ENCODE peak calls at places on chromosomes 11 and 22, in nine cellular contexts. One of them, this sample, is unnamed.

GRCh38 chr11:109377039-109377742 is 44.8 kb upstream of the C11orf87 start:
- DNase-seq in coronary artery: no peak
- DNase-seq in RWPE2: no peak
- DNase-seq in cardiac fibroblast: no peak
- DNase-seq in fibroblast of villous mesenchyme: no peak
- DNase-seq in WTC11: no peak
- DNase-seq in endothelial cell: peak
- DNase-seq in IMR-90: no peak
- DNase-seq in activated B cell treated with CpG ODN at 0.5 μM for 24 hours: no peak
- DNase-seq in this sample: no peak

GRCh38 chr11:60864856-60865513 is 2.4 kb upstream of the ZP1 start:
- DNase-seq in coronary artery: no peak
- DNase-seq in RWPE2: peak
- DNase-seq in cardiac fibroblast: no peak
- DNase-seq in fibroblast of villous mesenchyme: no peak
- DNase-seq in WTC11: no peak
- DNase-seq in endothelial cell: no peak
- DNase-seq in IMR-90: no peak
- DNase-seq in activated B cell treated with CpG ODN at 0.5 μM for 24 hours: no peak
- DNase-seq in this sample: no peak

GRCh38 chr11:125155100-125155444 is 9.5 kb upstream of the PKNOX2 start:
- DNase-seq in coronary artery: no peak
- DNase-seq in RWPE2: peak
- DNase-seq in cardiac fibroblast: no peak
- DNase-seq in fibroblast of villous mesenchyme: no peak
- DNase-seq in WTC11: no peak
- DNase-seq in endothelial cell: no peak
- DNase-seq in IMR-90: no peak
- DNase-seq in activated B cell treated with CpG ODN at 0.5 μM for 24 hours: no peak
- DNase-seq in this sample: no peak

GRCh38 chr11:66850588-66851250 is 6.1 kb upstream of the LRFN4 start:
- DNase-seq in coronary artery: peak
- DNase-seq in RWPE2: peak
- DNase-seq in cardiac fibroblast: no peak
- DNase-seq in fibroblast of villous mesenchyme: no peak
- DNase-seq in WTC11: no peak
- DNase-seq in endothelial cell: no peak
- DNase-seq in IMR-90: no peak
- DNase-seq in activated B cell treated with CpG ODN at 0.5 μM for 24 hours: no peak
- DNase-seq in this sample: no peak

GRCh38 chr11:31690041-31690440 is 121.1 kb downstream of the PAX6 start:
- DNase-seq in coronary artery: no peak
- DNase-seq in RWPE2: no peak
- DNase-seq in cardiac fibroblast: peak
- DNase-seq in fibroblast of villous mesenchyme: no peak
- DNase-seq in WTC11: no peak
- DNase-seq in endothelial cell: no peak
- DNase-seq in IMR-90: peak
- DNase-seq in activated B cell treated with CpG ODN at 0.5 μM for 24 hours: no peak
- DNase-seq in this sample: no peak

GRCh38 chr11:64068705-64069400 is 33.1 kb downstream of the FLRT1 start:
- DNase-seq in coronary artery: no peak
- DNase-seq in RWPE2: no peak
- DNase-seq in cardiac fibroblast: no peak
- DNase-seq in fibroblast of villous mesenchyme: no peak
- DNase-seq in WTC11: no peak
- DNase-seq in endothelial cell: no peak
- DNase-seq in IMR-90: no peak
- DNase-seq in activated B cell treated with CpG ODN at 0.5 μM for 24 hours: no peak
- DNase-seq in this sample: no peak

GRCh38 chr22:24155597-24156145 is 25.6 kb upstream of the SUSD2 start:
- DNase-seq in coronary artery: peak
- DNase-seq in RWPE2: no peak
- DNase-seq in cardiac fibroblast: peak
- DNase-seq in fibroblast of villous mesenchyme: peak
- DNase-seq in WTC11: peak
- DNase-seq in endothelial cell: peak
- DNase-seq in IMR-90: peak
- DNase-seq in activated B cell treated with CpG ODN at 0.5 μM for 24 hours: no peak
- DNase-seq in this sample: peak

GRCh38 chr11:8709002-8709672 is 26.5 kb downstream of the RPL27A start:
- DNase-seq in coronary artery: peak
- DNase-seq in RWPE2: no peak
- DNase-seq in cardiac fibroblast: peak
- DNase-seq in fibroblast of villous mesenchyme: peak
- DNase-seq in WTC11: peak
- DNase-seq in endothelial cell: no peak
- DNase-seq in IMR-90: peak
- DNase-seq in activated B cell treated with CpG ODN at 0.5 μM for 24 hours: no peak
- DNase-seq in this sample: no peak

GRCh38 chr11:73321342-73322110 is 13.4 kb downstream of the ARHGEF17 start:
- DNase-seq in coronary artery: no peak
- DNase-seq in RWPE2: no peak
- DNase-seq in cardiac fibroblast: peak
- DNase-seq in fibroblast of villous mesenchyme: peak
- DNase-seq in WTC11: no peak
- DNase-seq in endothelial cell: peak
- DNase-seq in IMR-90: peak
- DNase-seq in activated B cell treated with CpG ODN at 0.5 μM for 24 hours: no peak
- DNase-seq in this sample: no peak

GRCh38 chr22:27476729-27477128 is 324.8 kb downstream of the MN1 start:
- DNase-seq in coronary artery: no peak
- DNase-seq in RWPE2: peak
- DNase-seq in cardiac fibroblast: peak
- DNase-seq in fibroblast of villous mesenchyme: peak
- DNase-seq in WTC11: no peak
- DNase-seq in endothelial cell: no peak
- DNase-seq in IMR-90: peak
- DNase-seq in activated B cell treated with CpG ODN at 0.5 μM for 24 hours: no peak
- DNase-seq in this sample: no peak

GRCh38 chr11:12888525-12889158 is 120.5 kb upstream of the RASSF10 start:
- DNase-seq in coronary artery: peak
- DNase-seq in RWPE2: no peak
- DNase-seq in cardiac fibroblast: peak
- DNase-seq in fibroblast of villous mesenchyme: peak
- DNase-seq in WTC11: peak
- DNase-seq in endothelial cell: peak
- DNase-seq in IMR-90: peak
- DNase-seq in activated B cell treated with CpG ODN at 0.5 μM for 24 hours: no peak
- DNase-seq in this sample: peak

GRCh38 chr11:96114178-96115070 is 190.5 kb upstream of the MTMR2 start:
- DNase-seq in coronary artery: no peak
- DNase-seq in RWPE2: no peak
- DNase-seq in cardiac fibroblast: no peak
- DNase-seq in fibroblast of villous mesenchyme: no peak
- DNase-seq in WTC11: no peak
- DNase-seq in endothelial cell: no peak
- DNase-seq in IMR-90: no peak
- DNase-seq in activated B cell treated with CpG ODN at 0.5 μM for 24 hours: no peak
- DNase-seq in this sample: no peak

GRCh38 chr11:6735306-6735705 is 36.5 kb downstream of the OR2AG2 start:
- DNase-seq in coronary artery: no peak
- DNase-seq in RWPE2: no peak
- DNase-seq in cardiac fibroblast: peak
- DNase-seq in fibroblast of villous mesenchyme: no peak
- DNase-seq in WTC11: no peak
- DNase-seq in endothelial cell: no peak
- DNase-seq in IMR-90: no peak
- DNase-seq in activated B cell treated with CpG ODN at 0.5 μM for 24 hours: no peak
- DNase-seq in this sample: no peak

GRCh38 chr11:118619444-118620205 is 12.2 kb downstream of the PHLDB1 start:
- DNase-seq in coronary artery: no peak
- DNase-seq in RWPE2: peak
- DNase-seq in cardiac fibroblast: peak
- DNase-seq in fibroblast of villous mesenchyme: peak
- DNase-seq in WTC11: no peak
- DNase-seq in endothelial cell: no peak
- DNase-seq in IMR-90: peak
- DNase-seq in activated B cell treated with CpG ODN at 0.5 μM for 24 hours: no peak
- DNase-seq in this sample: no peak

GRCh38 chr22:26174280-26174679 is 5.0 kb downstream of the SEZ6L start:
- DNase-seq in coronary artery: no peak
- DNase-seq in RWPE2: no peak
- DNase-seq in cardiac fibroblast: no peak
- DNase-seq in fibroblast of villous mesenchyme: no peak
- DNase-seq in WTC11: peak
- DNase-seq in endothelial cell: peak
- DNase-seq in IMR-90: no peak
- DNase-seq in activated B cell treated with CpG ODN at 0.5 μM for 24 hours: no peak
- DNase-seq in this sample: no peak

GRCh38 chr11:69958308-69958707 is 119.8 kb upstream of the ANO1 start:
- DNase-seq in coronary artery: no peak
- DNase-seq in RWPE2: no peak
- DNase-seq in cardiac fibroblast: no peak
- DNase-seq in fibroblast of villous mesenchyme: peak
- DNase-seq in WTC11: no peak
- DNase-seq in endothelial cell: no peak
- DNase-seq in IMR-90: peak
- DNase-seq in activated B cell treated with CpG ODN at 0.5 μM for 24 hours: no peak
- DNase-seq in this sample: no peak

GRCh38 chr22:27420817-27421361 is 380.7 kb downstream of the MN1 start:
- DNase-seq in coronary artery: peak
- DNase-seq in RWPE2: peak
- DNase-seq in cardiac fibroblast: peak
- DNase-seq in fibroblast of villous mesenchyme: peak
- DNase-seq in WTC11: no peak
- DNase-seq in endothelial cell: no peak
- DNase-seq in IMR-90: peak
- DNase-seq in activated B cell treated with CpG ODN at 0.5 μM for 24 hours: no peak
- DNase-seq in this sample: no peak

GRCh38 chr11:43738600-43739409 is 58.3 kb downstream of the HSD17B12 start:
- DNase-seq in coronary artery: no peak
- DNase-seq in RWPE2: no peak
- DNase-seq in cardiac fibroblast: peak
- DNase-seq in fibroblast of villous mesenchyme: peak
- DNase-seq in WTC11: no peak
- DNase-seq in endothelial cell: no peak
- DNase-seq in IMR-90: peak
- DNase-seq in activated B cell treated with CpG ODN at 0.5 μM for 24 hours: no peak
- DNase-seq in this sample: no peak

GRCh38 chr11:65432133-65432650 is 9.6 kb downstream of the NEAT1 start:
- DNase-seq in coronary artery: no peak
- DNase-seq in RWPE2: no peak
- DNase-seq in cardiac fibroblast: peak
- DNase-seq in fibroblast of villous mesenchyme: peak
- DNase-seq in WTC11: no peak
- DNase-seq in endothelial cell: no peak
- DNase-seq in IMR-90: peak
- DNase-seq in activated B cell treated with CpG ODN at 0.5 μM for 24 hours: no peak
- DNase-seq in this sample: no peak

GRCh38 chr11:128632151-128632791 is 44.9 kb upstream of the ETS1 start:
- DNase-seq in coronary artery: no peak
- DNase-seq in RWPE2: no peak
- DNase-seq in cardiac fibroblast: peak
- DNase-seq in fibroblast of villous mesenchyme: peak
- DNase-seq in WTC11: peak
- DNase-seq in endothelial cell: peak
- DNase-seq in IMR-90: peak
- DNase-seq in activated B cell treated with CpG ODN at 0.5 μM for 24 hours: no peak
- DNase-seq in this sample: peak
- TF ChIP-seq CTCF in coronary artery: peak
- TF ChIP-seq CTCF in RWPE2: peak
- TF ChIP-seq CTCF in cardiac fibroblast: peak
- TF ChIP-seq CTCF in fibroblast of villous mesenchyme: peak
- TF ChIP-seq CTCF in WTC11: peak
- TF ChIP-seq CTCF in endothelial cell: peak
- TF ChIP-seq CTCF in IMR-90: peak
- TF ChIP-seq CTCF in activated B cell treated with CpG ODN at 0.5 μM for 24 hours: no peak
- TF ChIP-seq CTCF in this sample: peak

GRCh38 chr11:130762342-130763037 is 153.8 kb downstream of the SNX19 start:
- DNase-seq in coronary artery: peak
- DNase-seq in RWPE2: no peak
- DNase-seq in cardiac fibroblast: no peak
- DNase-seq in fibroblast of villous mesenchyme: no peak
- DNase-seq in WTC11: no peak
- DNase-seq in endothelial cell: no peak
- DNase-seq in IMR-90: no peak
- DNase-seq in activated B cell treated with CpG ODN at 0.5 μM for 24 hours: no peak
- DNase-seq in this sample: no peak
- TF ChIP-seq CTCF in coronary artery: no peak
- TF ChIP-seq CTCF in RWPE2: no peak
- TF ChIP-seq CTCF in cardiac fibroblast: no peak
- TF ChIP-seq CTCF in fibroblast of villous mesenchyme: no peak
- TF ChIP-seq CTCF in WTC11: no peak
- TF ChIP-seq CTCF in endothelial cell: no peak
- TF ChIP-seq CTCF in IMR-90: no peak
- TF ChIP-seq CTCF in activated B cell treated with CpG ODN at 0.5 μM for 24 hours: no peak
- TF ChIP-seq CTCF in this sample: no peak

GRCh38 chr11:3642071-3642951 is 519 bp upstream of the ART5 start:
- DNase-seq in coronary artery: no peak
- DNase-seq in RWPE2: no peak
- DNase-seq in cardiac fibroblast: peak
- DNase-seq in fibroblast of villous mesenchyme: peak
- DNase-seq in WTC11: peak
- DNase-seq in endothelial cell: peak
- DNase-seq in IMR-90: peak
- DNase-seq in activated B cell treated with CpG ODN at 0.5 μM for 24 hours: no peak
- DNase-seq in this sample: peak
- TF ChIP-seq CTCF in coronary artery: no peak
- TF ChIP-seq CTCF in RWPE2: no peak
- TF ChIP-seq CTCF in cardiac fibroblast: no peak
- TF ChIP-seq CTCF in fibroblast of villous mesenchyme: no peak
- TF ChIP-seq CTCF in WTC11: no peak
- TF ChIP-seq CTCF in endothelial cell: no peak
- TF ChIP-seq CTCF in IMR-90: no peak
- TF ChIP-seq CTCF in activated B cell treated with CpG ODN at 0.5 μM for 24 hours: no peak
- TF ChIP-seq CTCF in this sample: no peak

DNA sequence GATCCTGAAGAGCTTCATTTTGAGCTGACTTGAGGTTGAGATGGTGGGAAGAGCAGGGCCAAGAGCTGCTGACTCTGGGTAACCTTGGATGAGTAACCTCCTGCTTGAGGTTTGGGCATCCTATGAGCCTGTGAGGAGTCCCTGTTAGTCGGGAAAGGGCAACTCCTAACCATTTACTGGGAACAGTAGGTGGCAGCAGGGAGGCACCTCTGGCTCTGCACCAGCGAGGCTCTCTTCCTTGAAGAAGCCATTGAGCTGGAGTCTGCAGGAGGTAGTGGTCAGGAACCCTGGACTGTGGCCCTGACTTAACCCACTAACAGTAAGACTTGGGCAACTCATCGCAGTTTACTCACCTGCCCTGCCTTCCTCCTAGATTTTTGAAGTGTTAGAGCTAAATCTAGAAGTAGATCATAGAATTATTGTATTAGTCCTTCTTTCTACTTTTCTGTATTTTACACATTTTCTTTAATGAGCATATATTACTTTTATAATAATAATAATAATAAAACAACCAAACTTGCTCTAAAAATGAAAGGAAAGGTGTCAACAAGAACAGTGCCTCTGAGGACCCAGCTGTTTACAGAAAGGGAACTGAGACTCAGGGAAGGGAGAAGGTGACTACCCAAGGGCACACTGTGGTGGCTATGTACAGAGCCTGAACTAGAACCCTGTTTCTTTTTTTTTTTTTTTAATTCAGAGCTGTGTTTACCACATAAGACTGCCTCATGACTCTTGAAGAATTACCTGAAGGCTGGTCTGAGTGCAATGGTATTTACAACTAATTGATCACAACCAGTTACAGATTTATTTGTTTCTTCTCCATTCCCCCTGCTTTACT is 47.5 kb downstream of the MEI1 start:
- DNase-seq in coronary artery: no peak
- DNase-seq in RWPE2: no peak
- DNase-seq in cardiac fibroblast: peak
- DNase-seq in fibroblast of villous mesenchyme: peak
- DNase-seq in WTC11: peak
- DNase-seq in endothelial cell: peak
- DNase-seq in IMR-90: peak
- DNase-seq in activated B cell treated with CpG ODN at 0.5 μM for 24 hours: peak
- DNase-seq in this sample: peak
- TF ChIP-seq CTCF in coronary artery: peak
- TF ChIP-seq CTCF in RWPE2: peak
- TF ChIP-seq CTCF in cardiac fibroblast: peak
- TF ChIP-seq CTCF in fibroblast of villous mesenchyme: peak
- TF ChIP-seq CTCF in WTC11: peak
- TF ChIP-seq CTCF in endothelial cell: peak
- TF ChIP-seq CTCF in IMR-90: peak
- TF ChIP-seq CTCF in activated B cell treated with CpG ODN at 0.5 μM for 24 hours: no peak
- TF ChIP-seq CTCF in this sample: peak